ENCODE peak calls at places on chromosome 10, in eight cellular contexts. H is AG04449; S is activated T-helper 1 cell treated with Interleukin-2 at 50 U/mL for 16 hours; I is Calu3; K is activated CD4-positive, alpha-beta memory T cell treated with anti-CD3 and anti-CD28 coated beads, Interleukin-2, amount 10 ng/mL, durations not matched to agents 7 days and 5 days; R is EL; J is left ventricle myocardium superior; P is effector memory CD8-positive, alpha-beta T cell. W is an unnamed sample.

GRCh38 chr10:46557319-46558140 is 1.1 kb upstream of the GPRIN2 start:
- DNase-seq in J (peak), I (peak), K (peak), H (no peak), R (no peak), S (no peak), P (no peak), W (no peak)

GRCh38 chr10:119159332-119159731 is 6.2 kb downstream of the SFXN4 start:
- DNase-seq in K (no peak), J (no peak), I (no peak), S (no peak), H (no peak), R (no peak), P (no peak), W (no peak)

GRCh38 chr10:62934258-62934657 is 118.1 kb upstream of the EGR2 start:
- DNase-seq in R (no peak), S (no peak), K (no peak), J (no peak), I (peak), H (no peak), P (no peak), W (no peak)

GRCh38 chr10:4902571-4903011 is 60.6 kb upstream of the AKR1C1 start:
- DNase-seq in J (no peak), K (no peak), P (no peak), H (no peak), R (no peak), I (no peak), S (no peak), W (no peak)

GRCh38 chr10:77836299-77836820 is 90.2 kb downstream of the DLG5 start:
- DNase-seq in H (no peak), P (peak), R (no peak), J (peak), K (peak), I (no peak), S (peak), W (peak)

GRCh38 chr10:132463333-132464255 is 66.6 kb downstream of the PWWP2B start:
- DNase-seq in S (no peak), K (no peak), P (no peak), J (peak), H (no peak), I (no peak), R (no peak), W (peak)

GRCh38 chr10:97498841-97499560 is at the start of gene UBTD1:
- DNase-seq in H (no peak), K (peak), R (peak), J (peak), S (no peak), P (peak), I (peak), W (no peak)

GRCh38 chr10:6185039-6185716 is 17.6 kb upstream of the PFKFB3 start:
- DNase-seq in H (no peak), K (no peak), R (no peak), S (no peak), P (no peak), I (no peak), J (no peak), W (no peak)

GRCh38 chr10:21649441-21649872 is 115.4 kb downstream of the MLLT10 start:
- DNase-seq in P (no peak), R (no peak), H (no peak), J (no peak), I (no peak), K (peak), S (no peak), W (no peak)

GRCh38 chr10:123614888-123615287 is 51.3 kb upstream of the GPR26 start:
- DNase-seq in R (peak), K (peak), P (peak), S (no peak), I (peak), J (peak), H (no peak), W (peak)

GRCh38 chr10:6006991-6007390 is 29.6 kb upstream of the IL15RA start:
- DNase-seq in R (no peak), S (no peak), K (no peak), J (no peak), P (no peak), H (no peak), I (no peak), W (no peak)

GRCh38 chr10:49585387-49585786 is 24.7 kb upstream of the SLC18A3 start:
- DNase-seq in P (no peak), R (peak), H (no peak), K (no peak), J (no peak), I (no peak), S (no peak), W (no peak)

GRCh38 chr10:127743205-127743604 is 6.2 kb downstream of the FOXI2 start:
- DNase-seq in J (no peak), K (no peak), H (no peak), S (no peak), I (no peak), P (no peak), R (no peak), W (no peak)

GRCh38 chr10:99784731-99785441 is 2.4 kb downstream of the ABCC2 start:
- DNase-seq in P (no peak), I (no peak), S (no peak), K (no peak), H (no peak), J (no peak), R (peak), W (no peak)

GRCh38 chr10:25222085-25222660 is 47.4 kb downstream of the GPR158 start:
- DNase-seq in R (no peak), S (no peak), P (no peak), I (no peak), H (no peak), J (no peak), K (no peak), W (no peak)

GRCh38 chr10:99977916-99978315 is 31.8 kb downstream of the DNMBP start:
- DNase-seq in S (no peak), H (no peak), R (no peak), P (no peak), J (no peak), K (no peak), I (no peak), W (no peak)

GRCh38 chr10:127279334-127279774 is 83.0 kb upstream of the INSYN2A start:
- DNase-seq in H (no peak), J (no peak), I (no peak), R (no peak), P (no peak), K (no peak), S (no peak), W (no peak)

GRCh38 chr10:30284860-30285594 is 64.1 kb downstream of the MTPAP start:
- DNase-seq in R (peak), P (no peak), H (no peak), S (no peak), J (no peak), I (peak), K (no peak), W (no peak)

GRCh38 chr10:58894929-58895328 is 281.5 kb upstream of the PHYHIPL start:
- DNase-seq in S (no peak), J (no peak), H (no peak), R (no peak), K (no peak), I (no peak), P (no peak), W (no peak)

GRCh38 chr10:17841055-17841454 is 31.9 kb downstream of the MRC1 start:
- DNase-seq in P (no peak), K (no peak), H (no peak), I (no peak), J (no peak), S (no peak), R (no peak), W (no peak)

GRCh38 chr10:27360581-27361172 is 120.1 kb upstream of the ACBD5 start:
- DNase-seq in J (peak), P (peak), R (peak), I (peak), K (peak), H (no peak), S (peak), W (peak)

GRCh38 chr10:20698837-20699236 is 198.3 kb downstream of the NEBL start:
- DNase-seq in J (no peak), H (no peak), R (no peak), P (no peak), K (no peak), S (no peak), I (no peak), W (no peak)

GRCh38 chr10:80684217-80684616 is 146.5 kb downstream of the SH2D4B start:
- DNase-seq in K (no peak), J (no peak), R (peak), H (no peak), P (no peak), I (peak), S (no peak), W (no peak)

GRCh38 chr10:103145046-103145445 is 48.0 kb downstream of the NT5C2 start:
- DNase-seq in J (no peak), H (no peak), S (no peak), P (no peak), R (peak), I (no peak), K (no peak), W (no peak)

GRCh38 chr10:45253183-45253914 is 62.1 kb downstream of the OR13A1 start:
- DNase-seq in P (no peak), J (no peak), I (no peak), H (no peak), S (no peak), R (no peak), K (no peak), W (no peak)